ENCODE peak calls at places on chromosomes 4 and X, in five cellular contexts. K, C, A, H and P are unnamed samples.

GRCh38 chr4:32394255-32394654 is 1674.1 kb downstream of the PCDH7 start:
- DNase-seq in H (no peak), A (no peak), C (no peak), K (no peak), P (no peak)

GRCh38 chr4:19583827-19584569 is 667.7 kb upstream of the SLIT2 start:
- DNase-seq in C (no peak), H (peak; percentile 26), A (no peak), K (no peak), P (no peak)

GRCh38 chr4:15232725-15233597 is 194.9 kb upstream of the C1QTNF7 start:
- DNase-seq in K (no peak), H (peak; percentile 58), C (no peak), A (no peak), P (no peak)

GRCh38 chr4:167176723-167177367 is 57.4 kb downstream of the SPOCK3 start:
- DNase-seq in K (no peak), A (no peak), C (no peak), H (no peak), P (no peak)

GRCh38 chr4:158121203-158121586 is 51.6 kb downstream of the GASK1B start:
- DNase-seq in C (no peak), A (no peak), H (peak; percentile 99), K (no peak), P (no peak)

GRCh38 chr4:53043096-53043495 is 181.0 kb downstream of the RASL11B start:
- DNase-seq in A (no peak), K (no peak), H (no peak), C (no peak), P (no peak)

GRCh38 chr4:176256921-176257320 is 12.1 kb downstream of the ASB5 start:
- DNase-seq in H (no peak), A (no peak), K (no peak), C (no peak), P (no peak)

GRCh38 chrX:41382699-41383645 is 49.0 kb downstream of the DDX3X start:
- DNase-seq in C (peak; percentile 6), A (no peak), K (no peak), H (peak; percentile 41), P (no peak)

GRCh38 chr4:78592104-78592783 is 40.7 kb downstream of the ANXA3 start:
- DNase-seq in A (no peak), H (no peak), C (no peak), K (no peak), P (no peak)

GRCh38 chr4:3868146-3868840 is 102.1 kb downstream of the ADRA2C start:
- DNase-seq in H (no peak), A (no peak), K (no peak), C (no peak), P (no peak)

GRCh38 chrX:16953606-16954211 is 7.3 kb downstream of the REPS2 start:
- DNase-seq in H (no peak), C (peak; percentile 43), K (no peak), A (no peak), P (no peak)

GRCh38 chrX:34877451-34877850 is 65.1 kb upstream of the FAM47B start:
- DNase-seq in C (no peak), K (no peak), A (no peak), H (peak; percentile 65), P (no peak)

GRCh38 chrX:30533261-30533660 is 44.3 kb downstream of the TASL start:
- DNase-seq in A (no peak), H (peak; percentile 26), K (no peak), C (no peak), P (no peak)

GRCh38 chr4:122346036-122346435 is 32.8 kb upstream of the ADAD1 start:
- DNase-seq in K (no peak), H (peak; percentile 17), C (no peak), A (no peak), P (no peak)

GRCh38 chrX:10505726-10506125 is 114.7 kb downstream of the MID1 start:
- DNase-seq in A (no peak), K (no peak), C (no peak), H (no peak), P (no peak)

GRCh38 chr4:83658806-83659205 is 122.9 kb downstream of the GPAT3 start:
- DNase-seq in A (no peak), H (no peak), K (no peak), C (no peak), P (no peak)

GRCh38 chrX:24577091-24577490 is 70.1 kb downstream of the PCYT1B start:
- DNase-seq in K (no peak), A (no peak), H (no peak), C (no peak), P (no peak)

GRCh38 chr4:139171878-139172691 is 4.9 kb downstream of the ELF2 start:
- DNase-seq in H (peak; percentile 46), A (no peak), C (no peak), K (no peak), P (no peak)

GRCh38 chrX:154719132-154719675 is 31.7 kb downstream of the GAB3 start:
- DNase-seq in C (no peak), K (no peak), H (peak; percentile 44), A (no peak), P (no peak)

GRCh38 chr4:81606166-81606565 is 134.5 kb upstream of the RASGEF1B start:
- DNase-seq in C (no peak), H (no peak), K (no peak), A (no peak), P (no peak)

GRCh38 chr4:21307709-21308108 is 607.5 kb downstream of the PACRGL start:
- DNase-seq in A (no peak), C (no peak), H (no peak), K (no peak), P (no peak)

GRCh38 chr4:97720869-97721432 is 422.3 kb downstream of the STPG2 start:
- DNase-seq in H (no peak), K (no peak), A (no peak), C (peak; percentile 54), P (no peak)

GRCh38 chr4:69032847-69033638 is 63.2 kb upstream of the UGT2B7 start:
- DNase-seq in A (no peak), K (no peak), C (no peak), H (no peak), P (no peak)

GRCh38 chr4:181796502-181796901 is 446.7 kb upstream of the TENM3 start:
- DNase-seq in A (no peak), H (peak; percentile 50), C (no peak), K (no peak), P (no peak)

GRCh38 chr4:156970501-156971167 is 965 bp downstream of the PDGFC start:
- DNase-seq in A (peak; percentile 90), H (peak; percentile 73), C (no peak), K (peak; percentile 68), P (no peak)

GRCh38 chr4:15885422-15885821 is 53.1 kb downstream of the FGFBP1 start:
- DNase-seq in C (no peak), H (no peak), A (no peak), K (no peak), P (no peak)

GRCh38 chr4:75821966-75822365 is 80.3 kb downstream of the PPEF2 start:
- DNase-seq in H (peak; percentile 58), A (no peak), C (no peak), K (no peak), P (no peak)

GRCh38 chr4:44869222-44869882 is 143.0 kb upstream of the GNPDA2 start:
- DNase-seq in A (no peak), K (no peak), C (no peak), H (no peak), P (no peak)

GRCh38 chrX:10656214-10656613 is 35.8 kb upstream of the MID1 start:
- DNase-seq in A (no peak), K (no peak), H (no peak), C (no peak), P (no peak)

GRCh38 chr4:6917445-6918241 is 8.0 kb downstream of the TBC1D14 start:
- DNase-seq in K (peak; percentile 90), C (peak; percentile 79), A (no peak), H (no peak), P (no peak)
- TF ChIP-seq CTCF in K (peak; percentile 91), C (peak; percentile 72), A (peak; percentile 40), H (peak; percentile 11), P (peak; percentile 28)

GRCh38 chrX:20374450-20374849 is 107.7 kb upstream of the RPS6KA3 start:
- DNase-seq in K (no peak), A (no peak), H (no peak), C (no peak), P (no peak)
- TF ChIP-seq CTCF in K (no peak), A (no peak), H (no peak), C (no peak), P (no peak)

GRCh38 chr4:7333801-7334421 is 100.8 kb downstream of the PSAPL1 start:
- DNase-seq in C (no peak), H (peak; percentile 17), A (no peak), K (no peak), P (no peak)
- TF ChIP-seq CTCF in C (no peak), H (no peak), A (peak; percentile 18), K (no peak), P (no peak)

GRCh38 chrX:128781506-128781905 is 729.3 kb upstream of the ACTRT1 start:
- DNase-seq in C (no peak), H (no peak), K (no peak), A (no peak), P (no peak)
- TF ChIP-seq CTCF in C (no peak), H (no peak), K (no peak), A (no peak), P (peak; percentile 43)